ENCODE peak calls at places on chromosomes 6 and 20, in five cellular contexts. G, L, J, Z and C are unnamed samples.

GRCh38 chr6:26157150-26157837 is 70.1 kb downstream of the HFE start:
- DNase-seq in Z (peak), L (peak), G (peak), J (no peak), C (peak)

GRCh38 chr6:167415441-167415961 is 90.6 kb downstream of the TTLL2 start:
- DNase-seq in L (no peak), J (no peak), G (no peak), Z (no peak), C (no peak)

GRCh38 chr6:43977404-43978111 is 149.7 kb downstream of the MRPL14 start:
- DNase-seq in Z (no peak), L (no peak), J (no peak), G (no peak), C (no peak)

GRCh38 chr6:150008588-150008987 is 16.7 kb downstream of the RAET1L start:
- DNase-seq in Z (peak), J (no peak), L (no peak), G (no peak), C (no peak)

GRCh38 chr6:20870493-20870892 is 336.2 kb downstream of the CDKAL1 start:
- DNase-seq in G (no peak), L (no peak), Z (no peak), J (no peak), C (no peak)

GRCh38 chr6:41986339-41986738 is 44.7 kb upstream of the CCND3 start:
- DNase-seq in Z (no peak), J (no peak), L (no peak), G (no peak), C (no peak)

GRCh38 chr6:22147983-22148797 is 148.6 kb downstream of the PRL start:
- DNase-seq in L (peak), J (peak), Z (no peak), G (no peak), C (peak)

GRCh38 chr6:33425668-33426577 is 6.1 kb downstream of the SYNGAP1 start:
- DNase-seq in L (peak), J (no peak), Z (peak), G (peak), C (peak)

GRCh38 chr6:107118976-107119375 is 3.7 kb upstream of the BEND3 start:
- DNase-seq in Z (no peak), L (no peak), J (no peak), G (no peak), C (peak)

GRCh38 chr6:149084761-149085574 is 232.5 kb upstream of the TAB2 start:
- DNase-seq in L (no peak), G (no peak), Z (no peak), J (no peak), C (no peak)

GRCh38 chr20:40913224-40913821 is 115.3 kb upstream of the TOP1 start:
- DNase-seq in Z (no peak), G (no peak), L (no peak), J (no peak), C (no peak)

GRCh38 chr6:30515967-30516753 is 26.9 kb downstream of the HLA-E start:
- DNase-seq in Z (peak), L (peak), G (peak), J (peak), C (peak)